ENCODE peak calls at places on chromosomes 3 and 15, in five cellular contexts. B is colonic mucosa, C is GM10248, Z is progenitor cell of endocrine pancreas, Y is heart right ventricle. E is an unnamed sample.

GRCh38 chr15:58742424-58743160 is 6.9 kb downstream of the ADAM10 start:
- DNase-seq in B (no peak), Y (no peak), C (no peak), Z (no peak), E (no peak)

GRCh38 chr3:44355634-44356033 is 17.1 kb downstream of the TCAIM start:
- DNase-seq in C (no peak), Y (no peak), B (no peak), Z (no peak), E (no peak)

GRCh38 chr3:138348950-138349739 is 766 bp downstream of the MRAS start:
- DNase-seq in Y (no peak), Z (no peak), B (peak), C (no peak), E (peak)

GRCh38 chr3:118557513-118557912 is 477.1 kb downstream of the IGSF11 start:
- DNase-seq in C (no peak), B (no peak), Z (no peak), Y (no peak), E (no peak)

GRCh38 chr3:127174715-127175140 is 18.2 kb upstream of the PRR23E start:
- DNase-seq in Z (no peak), C (no peak), Y (no peak), B (peak), E (no peak)

GRCh38 chr3:130644600-130645232 is 101.9 kb downstream of the PIK3R4 start:
- DNase-seq in Z (no peak), B (no peak), Y (no peak), C (no peak), E (no peak)

GRCh38 chr3:102741105-102741504 is 306.3 kb downstream of the ZPLD1 start:
- DNase-seq in Z (no peak), Y (no peak), B (no peak), C (no peak), E (no peak)

GRCh38 chr3:128482857-128483656 is 9.9 kb downstream of the GATA2 start:
- DNase-seq in Z (no peak), Y (no peak), C (no peak), B (no peak), E (no peak)

GRCh38 chr15:58387130-58387529 is 44.7 kb upstream of the LIPC start:
- DNase-seq in B (no peak), C (no peak), Z (no peak), Y (no peak), E (no peak)

GRCh38 chr3:71512000-71512399 is 71.5 kb downstream of the FOXP1 start:
- DNase-seq in C (peak), Y (no peak), Z (no peak), B (peak), E (peak)

GRCh38 chr3:134652409-134652831 is 1.6 kb upstream of the KY start:
- DNase-seq in B (no peak), C (no peak), Y (no peak), Z (no peak), E (no peak)

GRCh38 chr15:94230886-94231727 is at the start of gene MCTP2:
- DNase-seq in C (peak), B (peak), Y (peak), Z (peak), E (peak)

GRCh38 chr3:73502609-73503560 is 121.9 kb downstream of the PDZRN3 start:
- DNase-seq in Z (peak), C (peak), Y (peak), B (peak), E (peak)
- TF ChIP-seq CTCF in Z (peak), C (peak), Y (peak), B (peak), E (peak)

GRCh38 chr15:55007561-55007960 is 189.2 kb downstream of the RSL24D1 start:
- DNase-seq in C (no peak), Y (no peak), B (no peak), Z (no peak), E (no peak)
- TF ChIP-seq CTCF in C (no peak), Y (no peak), B (no peak), Z (no peak), E (no peak)

GRCh38 chr3:123584284-123584987 is 417 bp downstream of the HACD2 start:
- DNase-seq in C (peak), Z (peak), B (peak), Y (peak), E (peak)
- TF ChIP-seq CTCF in C (no peak), Z (peak), B (no peak), Y (no peak), E (no peak)

GRCh38 chr15:89139613-89140499 is 51.6 kb downstream of the ABHD2 start:
- DNase-seq in Z (no peak), C (no peak), Y (no peak), B (no peak), E (no peak)
- TF ChIP-seq CTCF in Z (no peak), C (no peak), Y (no peak), B (no peak), E (no peak)

GRCh38 chr3:52509753-52510328 is 14.7 kb downstream of the STAB1 start:
- DNase-seq in Y (no peak), B (no peak), C (no peak), Z (no peak), E (no peak)
- TF ChIP-seq CTCF in Y (no peak), B (no peak), C (no peak), Z (no peak), E (no peak)

GRCh38 chr3:160685144-160685766 is 8.3 kb downstream of the ARL14 start:
- DNase-seq in B (no peak), Z (no peak), C (no peak), Y (no peak), E (no peak)
- TF ChIP-seq CTCF in B (peak), Z (peak), C (no peak), Y (no peak), E (no peak)

GRCh38 chr3:188526057-188526456 is 372.1 kb downstream of the LPP start:
- DNase-seq in C (no peak), B (no peak), Y (no peak), Z (no peak), E (no peak)
- TF ChIP-seq CTCF in C (no peak), B (no peak), Y (no peak), Z (no peak), E (no peak)

DNA sequence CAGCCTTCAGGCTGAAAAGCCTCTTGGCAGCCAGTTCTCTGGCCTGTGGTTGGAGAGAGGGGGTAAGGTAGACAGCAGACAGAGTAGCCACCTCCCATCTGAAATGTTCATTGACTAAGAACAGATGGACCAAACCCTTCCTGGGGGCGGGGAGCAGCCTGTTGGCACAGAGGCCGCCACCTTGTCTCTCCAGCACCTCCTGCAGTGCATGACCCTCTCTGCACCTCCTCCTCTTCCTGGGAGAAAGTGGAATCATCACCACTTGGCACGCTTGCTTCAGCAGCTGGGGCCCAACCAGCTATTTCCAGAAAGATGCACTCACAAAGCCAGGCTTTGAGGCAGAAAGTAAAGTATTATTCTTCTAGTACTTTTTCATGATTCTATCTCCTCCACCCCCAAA is 313.4 kb upstream of the CHRM5 start:
- DNase-seq in B (no peak), Y (no peak), Z (no peak), C (no peak), E (no peak)
- TF ChIP-seq CTCF in B (no peak), Y (no peak), Z (no peak), C (no peak), E (no peak)

GRCh38 chr3:192685801-192686200 is 41.5 kb downstream of the FGF12 start:
- DNase-seq in B (no peak), C (no peak), Z (no peak), Y (no peak), E (no peak)

GRCh38 chr3:192684151-192684550 is 43.2 kb downstream of the FGF12 start:
- DNase-seq in B (no peak), Y (no peak), Z (no peak), C (no peak), E (no peak)

DNA sequence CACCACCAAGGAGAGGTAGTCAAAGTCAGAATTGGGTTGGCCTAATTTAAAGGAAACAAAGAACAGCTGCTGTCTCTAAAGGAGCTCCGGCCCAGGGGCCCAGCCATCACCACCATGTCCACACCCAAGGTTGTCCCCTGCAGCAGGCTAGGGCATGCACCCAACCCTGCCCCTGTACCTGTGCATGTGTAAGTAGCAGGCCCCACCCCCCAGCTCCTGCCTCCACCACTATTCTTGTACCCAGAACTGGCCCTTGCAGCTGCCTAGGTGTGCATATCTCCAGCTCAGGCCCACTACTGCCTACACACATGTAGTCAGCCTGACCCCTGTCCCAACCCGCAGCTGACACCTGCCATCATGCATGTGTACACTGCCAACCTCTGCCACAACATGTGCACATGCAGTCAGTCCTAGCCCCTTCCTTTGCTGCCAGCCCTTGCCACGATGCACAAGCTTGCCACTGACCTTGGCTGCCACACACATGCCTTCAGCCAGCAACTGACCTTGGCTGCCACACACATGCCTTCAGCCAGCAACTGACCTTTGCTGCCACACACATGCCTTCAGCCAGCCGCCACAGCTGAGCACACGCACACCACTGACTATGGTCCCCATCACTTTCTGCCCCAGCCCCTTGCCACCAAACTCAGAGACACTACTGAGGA is 39.7 kb downstream of the FGF12 start:
- DNase-seq in Y (peak), B (no peak), Z (no peak), C (no peak), E (no peak)
- TF ChIP-seq CTCF in Y (no peak), B (no peak), Z (no peak), C (no peak), E (no peak)

E was measured in GM20000.